ENCODE peak calls at places on chromosomes 7 and 10, in seven cellular contexts. A is cardiac muscle cell, J is colonic mucosa, W is SJSA1, O is GM23248, H is fibroblast of lung, E is IMR-90. P is an unnamed sample. For H3K4me1, the result is how much of the 10 kb centered on the place peaks cover.

GRCh38 chr7:25614415-25614814 is 386.1 kb upstream of the NPVF start:
- DNase-seq in A (no peak), J (no peak), W (no peak), O (no peak), H (no peak), E (no peak), P (no peak)

GRCh38 chr7:155649588-155649987 is 5.1 kb downstream of the RBM33 start:
- DNase-seq in A (no peak), J (no peak), W (no peak), O (no peak), H (no peak), E (no peak), P (no peak)

GRCh38 chr10:99369551-99369950 is 40.4 kb downstream of the CNNM1 start:
- DNase-seq in A (no peak), J (no peak), W (no peak), O (peak), H (no peak), E (peak), P (no peak)

GRCh38 chr10:31129261-31129660 is 97.6 kb upstream of the ZNF438 start:
- DNase-seq in A (peak), J (peak), W (peak), O (peak), H (peak), E (peak), P (no peak)

GRCh38 chr10:73218466-73219191 is 28.4 kb downstream of the DNAJC9 start:
- DNase-seq in A (peak), J (no peak), W (no peak), O (peak), H (peak), E (peak), P (peak)

GRCh38 chr10:120943542-120943941 is 92.4 kb downstream of the WDR11 start:
- DNase-seq in A (no peak), J (no peak), W (no peak), O (no peak), H (no peak), E (no peak), P (no peak)

GRCh38 chr7:139762886-139763285 is 14.9 kb downstream of the HIPK2 start:
- DNase-seq in A (peak), J (no peak), W (no peak), O (peak), H (peak), E (peak), P (no peak)

GRCh38 chr10:112402917-112403316 is 29.0 kb downstream of the ACSL5 start:
- DNase-seq in A (no peak), J (no peak), W (no peak), O (no peak), H (no peak), E (no peak), P (no peak)

GRCh38 chr10:49357895-49358294 is 38.0 kb downstream of the DRGX start:
- DNase-seq in A (no peak), J (no peak), W (no peak), O (no peak), H (no peak), E (no peak), P (no peak)

GRCh38 chr7:122885583-122886356 is 490 bp downstream of the CADPS2 start:
- DNase-seq in A (peak), J (peak), W (peak), O (peak), H (peak), E (no peak), P (peak)

GRCh38 chr10:58143944-58144343 is 123.8 kb downstream of the IPMK start:
- DNase-seq in A (no peak), J (no peak), W (no peak), O (no peak), H (no peak), E (no peak), P (no peak)

GRCh38 chr10:53702489-53702888 is 929.9 kb upstream of the MBL2 start:
- DNase-seq in A (no peak), J (no peak), W (no peak), O (no peak), H (no peak), E (no peak), P (no peak)

GRCh38 chr7:2931034-2931415 is 86.9 kb upstream of the GNA12 start:
- DNase-seq in A (no peak), J (no peak), W (no peak), O (no peak), H (no peak), E (no peak), P (peak)

GRCh38 chr10:15180736-15181135 is 12.2 kb upstream of the NMT2 start:
- DNase-seq in A (peak), J (no peak), W (no peak), O (peak), H (no peak), E (no peak), P (no peak)

GRCh38 chr7:100132697-100133137 is 6.0 kb downstream of the MBLAC1 start:
- DNase-seq in A (peak), J (peak), W (peak), O (peak), H (peak), E (peak), P (peak)

GRCh38 chr7:108313086-108313485 is 143.2 kb downstream of the NRCAM start:
- DNase-seq in A (no peak), J (no peak), W (no peak), O (peak), H (no peak), E (no peak), P (no peak)

GRCh38 chr7:100673942-100674431 is 447 bp downstream of the GNB2 start:
- DNase-seq in A (no peak), J (peak), W (no peak), O (peak), H (peak), E (no peak), P (no peak)

GRCh38 chr7:92589056-92589455 is 1.1 kb downstream of the FAM133B start:
- DNase-seq in A (no peak), J (no peak), W (no peak), O (peak), H (no peak), E (no peak), P (no peak)

GRCh38 chr7:92586403-92586802 is 3.8 kb downstream of the FAM133B start:
- DNase-seq in A (peak), J (no peak), W (no peak), O (peak), H (peak), E (peak), P (no peak)

GRCh38 chr7:92594746-92595145 is 4.6 kb upstream of the FAM133B start:
- DNase-seq in A (no peak), J (no peak), W (no peak), O (no peak), H (no peak), E (no peak), P (no peak)

GRCh38 chr7:92588561-92588960 is 1.6 kb downstream of the FAM133B start:
- DNase-seq in A (peak), J (no peak), W (no peak), O (peak), H (peak), E (no peak), P (no peak)

DNA sequence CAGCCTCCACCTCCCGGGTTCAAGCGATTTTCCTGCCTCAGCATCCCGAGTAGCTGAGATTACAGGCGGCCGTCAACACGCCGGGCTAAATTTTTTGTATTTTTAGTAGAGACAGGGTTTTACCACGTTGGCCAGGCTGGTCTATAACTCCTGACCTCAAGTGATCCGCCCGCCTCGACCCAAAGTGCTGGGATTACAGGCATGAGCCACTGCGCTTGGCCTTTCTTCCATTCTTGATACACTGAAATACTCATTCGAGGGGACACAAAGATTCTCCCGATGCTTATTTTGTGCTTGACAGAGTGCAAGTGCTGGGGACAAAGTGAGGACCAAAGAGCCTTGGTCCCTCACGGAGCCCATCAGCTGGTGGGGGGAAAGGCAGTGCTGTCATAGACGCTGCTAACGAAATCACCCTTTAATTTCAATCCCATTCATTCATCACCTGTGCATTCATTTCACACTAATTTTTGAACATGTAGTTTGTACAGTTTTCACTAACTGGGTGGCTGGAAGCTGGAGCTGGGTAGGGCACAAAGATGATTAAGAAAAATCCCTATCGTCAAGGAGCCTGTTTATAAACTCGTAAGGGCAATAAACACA is 621 bp upstream of the FAM133B start:
- DNase-seq in A (no peak), J (no peak), W (no peak), O (no peak), H (no peak), E (no peak), P (no peak)
- H3K4me3 ChIP-seq in A (peak), J (peak), W (peak), O (peak), H (peak), E (peak), P (peak)

GRCh38 chr7:42155836-42156540 is 81.0 kb downstream of the GLI3 start:
- DNase-seq in A (peak), J (no peak), W (no peak), O (peak), H (no peak), E (peak), P (no peak)

GRCh38 chr7:42156957-42157721 is 79.9 kb downstream of the GLI3 start:
- DNase-seq in A (no peak), J (no peak), W (no peak), O (no peak), H (no peak), E (no peak), P (no peak)

GRCh38 chr7:42159150-42159549 is 77.9 kb downstream of the GLI3 start:
- DNase-seq in A (no peak), J (no peak), W (no peak), O (peak), H (no peak), E (peak), P (no peak)

GRCh38 chr7:42154168-42154567 is 82.8 kb downstream of the GLI3 start:
- DNase-seq in A (no peak), J (no peak), W (no peak), O (no peak), H (no peak), E (no peak), P (no peak)

GRCh38 chr7:42156541-42156865 is 80.5 kb downstream of the GLI3 start:
- DNase-seq in A (no peak), J (no peak), W (no peak), O (no peak), H (no peak), E (no peak), P (no peak)
- H3K4me1 ChIP-seq in A (half or more), J (under half), W (under half), O (under half), H (under half), E (under half), P (under half)

DNA sequence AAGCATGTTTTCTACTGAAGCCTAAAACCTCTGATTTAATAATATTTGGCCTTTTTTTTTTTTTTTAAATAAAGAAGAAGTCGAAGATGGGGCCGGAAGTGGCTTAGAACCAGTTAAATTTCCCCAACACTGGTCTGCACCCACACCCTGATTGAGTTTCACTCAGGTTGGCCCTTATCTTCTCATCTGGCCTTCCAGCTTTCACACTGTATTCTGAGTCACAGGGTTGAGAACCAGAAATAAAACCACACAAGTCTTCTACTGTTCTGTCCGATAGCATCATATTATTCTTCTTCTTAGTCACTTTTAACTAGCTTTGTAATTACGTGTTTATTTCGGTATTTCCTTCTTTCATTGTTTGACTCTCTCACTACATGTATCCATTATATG is 9.9 kb downstream of the ZNF365 start:
- DNase-seq in A (peak), J (no peak), W (peak), O (peak), H (peak), E (peak), P (no peak)
- H3K4me3 ChIP-seq in A (no peak), J (no peak), W (no peak), O (peak), H (no peak), E (no peak), P (no peak)

DNA sequence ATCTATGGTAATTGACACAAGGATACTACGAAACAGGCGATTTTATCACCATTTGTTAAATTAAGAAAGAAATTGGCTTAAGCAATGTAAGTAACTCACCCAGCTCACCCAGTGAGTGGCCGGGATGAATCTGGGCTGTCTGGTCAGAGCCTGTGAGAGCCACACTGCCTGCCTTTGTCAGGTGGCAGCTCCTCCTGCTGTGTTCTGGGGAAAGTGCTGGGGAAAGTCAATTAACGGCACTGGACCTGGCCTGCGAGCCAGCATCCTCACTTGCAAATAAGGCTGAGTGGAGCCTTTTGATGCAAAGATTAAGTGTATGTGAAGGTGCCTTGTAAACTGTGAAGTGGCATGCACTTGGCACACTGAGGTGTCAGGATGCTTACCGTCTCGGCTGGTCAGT is 13.4 kb upstream of the CXCL12 start:
- DNase-seq in A (no peak), J (no peak), W (no peak), O (no peak), H (no peak), E (no peak), P (no peak)
- H3K4me1 ChIP-seq in A (under half), J (under half), W (under half), O (under half), H (under half), E (under half), P (under half)

DNA sequence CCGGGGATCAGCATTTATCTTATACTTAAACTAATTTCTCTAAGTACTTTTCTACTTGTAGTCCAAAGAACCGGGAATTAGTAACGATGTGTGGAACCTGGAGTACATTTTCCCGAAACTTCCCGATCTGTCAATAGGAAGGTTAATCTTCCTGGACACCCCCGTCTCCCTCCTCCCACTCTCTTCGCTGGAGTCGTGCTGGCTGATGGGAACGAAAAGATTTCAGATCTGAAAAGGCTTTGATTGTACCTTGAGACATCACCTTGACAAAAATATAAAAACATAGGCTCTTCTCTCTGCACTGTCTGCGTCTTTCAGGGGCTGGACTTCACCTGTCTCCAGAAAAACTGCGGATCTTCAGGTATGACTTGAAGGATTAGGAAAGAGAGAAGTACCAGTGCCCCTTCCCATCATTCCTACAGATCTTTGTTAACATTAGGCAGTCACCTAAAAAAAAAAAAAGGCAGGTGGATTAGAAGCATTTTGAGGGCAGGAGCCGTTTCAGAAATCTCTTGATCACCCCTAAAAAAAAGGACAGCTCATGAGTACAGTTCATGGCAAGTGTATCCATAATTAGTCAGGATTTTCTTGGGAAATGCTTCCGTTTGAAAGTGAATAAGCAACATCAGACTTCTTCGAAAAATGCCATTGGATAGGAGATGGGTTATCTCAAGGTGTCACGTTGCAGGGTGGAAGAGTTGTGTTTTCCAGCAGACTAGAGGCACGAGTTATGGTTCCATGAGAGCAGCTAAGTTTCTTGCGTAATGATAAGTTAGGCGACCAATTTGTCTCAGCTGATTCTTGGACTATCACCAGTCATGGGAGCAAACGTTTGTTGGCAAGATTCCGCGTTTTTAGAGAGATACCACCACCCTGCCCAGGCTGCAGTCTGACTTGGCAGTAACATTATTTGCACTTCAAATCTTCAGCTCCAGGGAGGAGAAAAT is 7.8 kb upstream of the BAMBI start:
- DNase-seq in A (no peak), J (no peak), W (no peak), O (no peak), H (no peak), E (no peak), P (no peak)
- H3K4me3 ChIP-seq in A (peak), J (no peak), W (peak), O (peak), H (peak), E (peak), P (peak)

DNA sequence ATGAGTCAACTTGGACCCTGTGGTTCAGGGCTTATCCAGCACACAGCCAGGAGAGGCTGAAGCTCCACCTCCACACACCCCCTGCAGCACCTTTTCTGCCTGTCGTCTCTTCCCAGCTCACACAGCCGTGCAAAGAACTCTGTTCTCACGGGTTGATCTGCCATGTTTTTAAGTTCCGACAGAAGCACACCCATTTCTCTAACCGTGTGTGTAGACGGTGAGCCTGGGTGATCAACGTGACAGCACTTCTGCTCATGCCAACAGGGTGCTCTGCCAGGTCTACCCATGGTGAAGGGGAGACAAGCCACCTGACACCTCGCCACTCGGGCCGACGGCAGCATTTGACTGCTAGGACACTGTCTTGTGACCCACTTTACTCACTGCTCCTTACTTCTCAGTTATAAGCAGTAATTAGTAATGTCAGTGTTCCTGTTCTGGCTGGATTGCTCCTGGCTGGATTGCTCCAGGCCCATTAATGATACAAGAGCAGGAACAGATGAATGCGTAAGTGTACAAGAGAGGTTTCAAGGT is 90.5 kb downstream of the RNF216 start:
- DNase-seq in A (no peak), J (no peak), W (no peak), O (peak), H (peak), E (no peak), P (no peak)
- H3K4me1 ChIP-seq in A (half or more), J (under half), W (half or more), O (half or more), H (half or more), E (under half), P (half or more)

DNA sequence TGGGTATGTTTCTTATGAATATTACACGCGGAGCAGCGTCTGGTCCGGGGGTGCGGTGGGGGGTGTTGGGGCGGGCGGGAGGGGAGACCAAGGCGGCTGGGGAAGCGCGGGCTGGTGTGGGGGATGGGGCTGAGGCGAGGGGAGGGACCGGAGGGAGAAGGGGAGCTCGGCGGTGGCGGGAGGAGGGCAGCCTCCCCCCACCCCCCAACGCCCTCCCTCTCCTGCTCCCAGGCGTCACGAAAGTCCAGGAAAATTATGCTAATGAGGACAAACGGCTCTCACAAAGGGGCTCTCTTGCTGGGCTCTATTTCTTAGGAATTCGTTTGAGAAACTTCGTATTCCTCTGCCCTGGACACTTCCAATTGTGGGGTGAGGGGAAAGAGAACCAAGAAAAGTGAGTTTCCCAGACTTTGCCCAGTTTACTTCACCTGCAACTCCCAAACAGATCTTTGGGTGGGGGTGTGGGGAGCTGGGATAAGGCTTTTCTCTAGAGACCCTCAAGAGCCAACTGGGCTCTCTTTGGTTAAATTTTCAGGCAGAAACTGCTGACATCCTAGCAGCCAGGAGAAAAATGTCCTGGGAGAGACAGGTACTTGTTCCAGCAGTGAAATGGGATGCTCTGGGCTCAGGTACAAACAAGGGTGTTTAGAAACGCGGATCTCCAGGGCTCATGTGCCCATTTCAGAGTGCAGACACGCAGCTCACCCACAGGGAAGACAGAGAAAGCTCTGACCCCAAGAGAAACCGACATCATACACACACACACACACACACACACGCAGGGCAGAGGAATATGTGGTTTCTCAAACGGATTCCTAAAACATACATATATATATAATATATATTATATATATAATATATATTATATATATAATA is 11.7 kb upstream of the HOXA2 start:
- DNase-seq in A (no peak), J (peak), W (no peak), O (peak), H (peak), E (peak), P (peak)
- H3K4me3 ChIP-seq in A (peak), J (peak), W (peak), O (no peak), H (peak), E (peak), P (peak)

P was measured in Caco-2.